ENCODE peak calls at places on chromosomes 4 and X, in six cellular contexts. Z is SK-N-SH, W is HCT116, H is K562, A is GM12878, K is H1. G is an unnamed sample.

GRCh38 chr4:42133006-42133405 is 19.4 kb downstream of the BEND4 start:
- DNase-seq in K (no peak), H (no peak), Z (no peak), A (no peak), W (no peak), G (no peak)

GRCh38 chr4:35252866-35253265 is 991.4 kb downstream of the ARAP2 start:
- DNase-seq in Z (no peak), H (no peak), K (no peak), W (peak; percentile 16), A (no peak), G (no peak)

GRCh38 chr4:3485882-3486555 is 22.9 kb downstream of the DOK7 start:
- DNase-seq in A (no peak), W (no peak), K (no peak), H (no peak), Z (no peak), G (no peak)

GRCh38 chr4:159297088-159297487 is 194.2 kb downstream of the RAPGEF2 start:
- DNase-seq in W (no peak), H (no peak), A (no peak), K (no peak), Z (no peak), G (no peak)

GRCh38 chr4:140575489-140575888 is 6.7 kb upstream of the UCP1 start:
- DNase-seq in H (no peak), K (no peak), W (no peak), A (no peak), Z (no peak), G (no peak)

GRCh38 chrX:73262991-73263390 is 48.3 kb upstream of the NAP1L2 start:
- DNase-seq in Z (peak; percentile 2), H (no peak), K (no peak), W (peak; percentile 0), A (no peak), G (no peak)

GRCh38 chrX:6225307-6226052 is 3.2 kb downstream of the NLGN4X start:
- DNase-seq in K (no peak), W (no peak), Z (peak; percentile 27), H (peak; percentile 4), A (no peak), G (no peak)

GRCh38 chrX:137568741-137569469 is 3.0 kb downstream of the ZIC3 start:
- DNase-seq in W (no peak), A (no peak), H (no peak), Z (no peak), K (peak; percentile 46), G (no peak)

GRCh38 chr4:80461412-80461811 is 125.9 kb downstream of the CFAP299 start:
- DNase-seq in W (no peak), H (no peak), K (no peak), Z (no peak), A (no peak), G (no peak)
- TF ChIP-seq JUND in W (no peak), H (no peak), K (no peak), Z (no peak), A (no peak), G (no peak)

GRCh38 chr4:155903453-155903852 is at the start of gene TDO2:
- DNase-seq in H (no peak), K (no peak), A (no peak), Z (no peak), W (no peak), G (no peak)
- TF ChIP-seq JUND in H (no peak), K (no peak), A (no peak), Z (no peak), W (no peak), G (no peak)

DNA sequence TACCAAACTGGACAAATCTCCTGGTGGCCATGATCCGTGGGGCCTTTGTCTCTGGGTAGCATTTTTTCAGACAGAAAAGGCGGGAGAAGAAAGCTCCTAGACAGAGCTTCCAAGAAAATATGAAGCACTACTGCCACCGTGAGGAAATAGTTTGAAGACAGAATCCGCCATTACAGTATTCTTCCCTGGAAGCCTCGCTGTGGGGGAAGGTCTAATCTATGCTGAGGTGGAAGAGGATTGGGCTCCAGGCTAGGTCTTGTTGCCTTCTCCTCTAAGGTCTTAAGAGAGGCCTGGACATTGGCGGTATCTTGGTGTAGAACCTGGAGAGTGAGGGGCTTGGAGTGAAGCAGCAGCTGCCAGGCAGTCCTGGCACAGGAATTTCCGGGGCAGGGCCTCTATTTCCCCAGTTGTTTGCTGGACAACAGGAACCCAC is 218.9 kb downstream of the OR13H1 start:
- DNase-seq in Z (peak; percentile 50), A (peak; percentile 80), K (no peak), W (no peak), H (no peak), G (no peak)
- TF ChIP-seq JUND in Z (no peak), A (no peak), K (no peak), W (no peak), H (no peak), G (no peak)

GRCh38 chrX:2261838-2262678 is 238.7 kb downstream of the DHRSX start:
- DNase-seq in W (no peak), K (no peak), Z (no peak), H (no peak), A (no peak), G (no peak)
- TF ChIP-seq JUND in W (no peak), K (no peak), Z (no peak), H (no peak), A (no peak), G (no peak)

DNA sequence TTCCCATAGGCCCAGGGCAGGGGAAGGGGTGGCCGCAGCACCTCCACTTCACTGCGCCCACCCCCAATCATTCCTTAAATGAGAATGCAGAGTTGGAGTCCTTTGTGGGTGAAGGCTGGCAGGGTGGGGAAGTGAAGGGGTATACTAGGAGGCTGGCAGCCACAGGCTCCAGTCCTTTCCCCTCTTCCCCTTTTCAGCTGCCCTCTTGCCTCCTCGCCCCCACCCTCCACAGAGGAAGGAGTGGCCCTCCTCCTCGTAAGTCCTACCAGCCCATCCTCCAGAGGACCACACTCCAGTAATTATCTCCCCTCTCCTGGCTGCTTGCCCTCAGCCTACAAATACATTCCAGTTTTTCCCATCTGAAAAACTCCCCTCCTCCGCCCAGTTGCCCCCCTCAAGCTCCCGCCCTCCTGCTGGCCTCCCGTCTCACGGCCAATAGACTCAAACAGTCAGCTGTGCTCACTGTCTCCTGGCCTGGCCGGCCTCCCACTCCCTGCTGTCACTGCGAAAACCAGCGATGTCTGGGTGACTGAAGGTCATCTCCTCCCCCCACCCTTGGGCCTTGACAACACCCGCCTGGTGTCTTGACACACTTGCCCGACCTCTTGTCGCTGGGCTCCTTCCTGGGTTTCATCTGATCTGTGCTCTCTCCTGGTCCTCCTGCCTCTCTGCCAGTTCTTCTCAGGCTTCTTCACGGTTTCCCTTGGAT is 38.8 kb downstream of the EFNB1 start:
- DNase-seq in Z (no peak), W (no peak), A (no peak), H (no peak), K (no peak), G (no peak)
- TF ChIP-seq JUND in Z (no peak), W (no peak), A (no peak), H (no peak), K (no peak), G (no peak)

GRCh38 chr4:65671402-65671801 is 1.1 kb upstream of the EPHA5 start:
- DNase-seq in Z (no peak), W (no peak), H (no peak), K (no peak), A (no peak), G (no peak)
- TF ChIP-seq JUND in Z (no peak), W (no peak), H (no peak), K (no peak), A (no peak), G (no peak)

DNA sequence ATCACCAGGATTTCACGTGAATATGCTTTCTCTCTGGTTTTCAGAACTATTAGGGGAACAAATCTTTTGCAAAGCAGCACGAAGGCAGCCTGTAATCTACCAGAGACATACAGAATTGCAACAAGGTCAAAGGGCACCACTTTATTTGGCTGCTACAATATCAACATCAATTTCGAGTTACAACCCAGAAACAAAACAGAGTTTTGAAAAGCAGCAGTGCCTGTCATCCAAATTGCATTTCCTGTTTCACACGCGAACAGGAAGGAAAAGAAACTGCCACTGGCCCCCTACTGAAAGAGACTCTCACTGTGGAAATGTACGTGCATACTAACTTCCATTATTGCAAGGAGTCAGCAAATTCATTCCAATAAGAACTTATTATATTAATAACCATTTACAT is 17.1 kb upstream of the C1QTNF7 start:
- DNase-seq in W (no peak), K (no peak), A (no peak), H (no peak), Z (peak; percentile 23), G (no peak)
- TF ChIP-seq JUND in W (no peak), K (no peak), A (no peak), H (no peak), Z (no peak), G (no peak)

GRCh38 chr4:4866124-4866832 is 6.8 kb downstream of the MSX1 start:
- DNase-seq in H (no peak), W (no peak), K (peak; percentile 72), A (no peak), Z (peak; percentile 79), G (no peak)
- TF ChIP-seq JUND in H (no peak), W (no peak), K (no peak), A (no peak), Z (no peak), G (no peak)

GRCh38 chr4:8345053-8345945 is 75.7 kb downstream of the HTRA3 start:
- DNase-seq in Z (no peak), K (no peak), W (no peak), H (no peak), A (no peak), G (no peak)
- TF ChIP-seq JUND in Z (no peak), K (no peak), W (no peak), H (no peak), A (no peak), G (no peak)

GRCh38 chr4:1630266-1630665 is 53.8 kb downstream of the FAM53A start:
- DNase-seq in K (no peak), H (no peak), Z (no peak), W (no peak), A (no peak), G (no peak)

GRCh38 chr4:1629704-1630093 is 54.4 kb downstream of the FAM53A start:
- DNase-seq in K (no peak), Z (no peak), H (no peak), A (no peak), W (no peak), G (no peak)

GRCh38 chr4:1631136-1631535 is 53.0 kb downstream of the FAM53A start:
- DNase-seq in H (no peak), K (no peak), W (no peak), A (no peak), Z (no peak), G (no peak)

GRCh38 chr4:1627417-1628313 is 56.4 kb downstream of the FAM53A start:
- DNase-seq in W (no peak), Z (no peak), A (no peak), K (no peak), H (no peak), G (no peak)

DNA sequence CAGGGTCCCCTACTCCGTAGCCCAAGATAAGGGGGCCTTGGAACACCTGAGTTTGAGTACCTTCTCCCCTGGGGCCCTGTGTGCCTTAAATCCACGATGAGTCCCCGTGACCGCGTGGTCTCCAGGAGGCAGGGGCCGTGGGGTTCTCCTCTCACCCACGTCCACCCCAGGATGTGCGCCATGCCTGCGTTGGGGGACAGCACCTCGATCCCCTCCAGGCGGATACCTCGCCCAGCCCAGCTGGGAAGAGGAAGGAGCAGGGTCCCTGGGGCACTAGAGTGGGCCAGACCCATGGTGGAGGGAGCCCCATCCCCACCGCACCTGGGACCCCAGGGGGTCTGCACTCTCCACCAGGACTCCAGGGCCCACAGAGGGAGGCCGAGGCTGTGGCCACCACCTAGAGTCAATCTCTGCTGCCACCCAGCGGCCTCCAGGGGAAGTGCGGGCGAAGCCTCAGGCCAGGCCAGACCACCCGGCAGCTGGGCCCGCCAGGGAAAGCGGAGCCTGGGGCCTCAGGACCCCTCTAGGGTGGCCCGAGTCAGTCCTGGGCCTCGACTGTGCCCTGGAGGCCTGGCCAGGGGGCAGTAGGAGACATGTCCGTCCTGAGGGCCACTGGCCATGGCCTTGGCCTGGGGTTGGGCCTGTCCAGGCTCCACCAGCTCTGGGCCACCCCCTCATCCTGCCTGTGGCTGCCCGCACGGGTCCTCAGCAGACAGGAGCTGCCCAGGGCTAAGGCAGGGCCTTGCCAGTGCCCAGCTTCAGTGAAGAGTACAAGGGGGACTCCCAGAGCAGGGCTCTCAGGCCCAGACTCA is 55.0 kb downstream of the FAM53A start:
- DNase-seq in K (peak; percentile 97), H (peak; percentile 84), Z (peak; percentile 91), A (no peak), W (peak; percentile 4), G (peak; percentile 46)
- TF ChIP-seq JUND in K (no peak), H (no peak), Z (no peak), A (no peak), W (no peak), G (no peak)